ENCODE peak calls at places on chromosomes 11 and 22, in eight cellular contexts. Y is heart right ventricle, X is transverse colon, Z is testis, I is mucosa of descending colon, H is PC-9, J is body of pancreas, O is fibroblast of mammary gland. K is an unnamed sample.

GRCh38 chr11:11000546-11001283 is 142.9 kb upstream of the ZBED5 start:
- DNase-seq in Y (no peak), X (peak; percentile 47), Z (no peak), I (peak; percentile 46), H (no peak), J (no peak), O (no peak), K (no peak)

GRCh38 chr11:62501432-62501891 is 45.1 kb downstream of the AHNAK start:
- DNase-seq in Y (peak; percentile 57), X (no peak), Z (peak; percentile 78), I (no peak), H (no peak), J (peak; percentile 44), O (no peak), K (peak; percentile 24)

GRCh38 chr22:35883028-35883620 is 145.5 kb downstream of the RBFOX2 start:
- DNase-seq in Y (no peak), X (no peak), Z (no peak), I (no peak), H (peak; percentile 32), J (peak; percentile 17), O (peak; percentile 67), K (no peak)

GRCh38 chr11:132855516-132855915 is 676.8 kb downstream of the OPCML start:
- DNase-seq in Y (no peak), X (no peak), Z (no peak), I (no peak), H (no peak), J (no peak), O (no peak), K (no peak)

GRCh38 chr22:50599816-50600454 is 658 bp upstream of the MAPK8IP2 start:
- DNase-seq in Y (peak; percentile 68), X (peak; percentile 49), Z (peak; percentile 70), I (peak; percentile 69), H (peak; percentile 61), J (peak; percentile 66), O (no peak), K (peak; percentile 47)

GRCh38 chr22:24426436-24426835 is 963 bp upstream of the ADORA2A start:
- DNase-seq in Y (no peak), X (no peak), Z (no peak), I (no peak), H (no peak), J (no peak), O (no peak), K (no peak)

GRCh38 chr11:12664410-12664809 is 9.8 kb upstream of the TEAD1 start:
- DNase-seq in Y (no peak), X (no peak), Z (no peak), I (no peak), H (no peak), J (no peak), O (no peak), K (no peak)

GRCh38 chr11:62574363-62575057 is 819 bp upstream of the EEF1G start:
- DNase-seq in Y (peak; percentile 53), X (peak; percentile 41), Z (peak; percentile 58), I (peak; percentile 52), H (no peak), J (peak; percentile 38), O (no peak), K (no peak)

GRCh38 chr22:49513358-49513851 is 314.3 kb downstream of the BRD1 start:
- DNase-seq in Y (no peak), X (no peak), Z (no peak), I (no peak), H (no peak), J (no peak), O (no peak), K (no peak)

GRCh38 chr22:26648011-26648497 is 9.3 kb upstream of the MIAT start:
- DNase-seq in Y (no peak), X (peak; percentile 22), Z (no peak), I (no peak), H (no peak), J (no peak), O (no peak), K (peak; percentile 95)

GRCh38 chr11:61553373-61554171 is 27.3 kb downstream of the SYT7 start:
- DNase-seq in Y (no peak), X (no peak), Z (no peak), I (no peak), H (no peak), J (no peak), O (no peak), K (peak; percentile 65)

GRCh38 chr11:4455439-4455838 is 6.3 kb downstream of the OR52K2 start:
- DNase-seq in Y (no peak), X (no peak), Z (no peak), I (peak; percentile 14), H (no peak), J (no peak), O (no peak), K (no peak)

GRCh38 chr11:131681875-131682274 is 311.5 kb downstream of the NTM start:
- DNase-seq in Y (no peak), X (no peak), Z (no peak), I (no peak), H (no peak), J (no peak), O (no peak), K (no peak)

GRCh38 chr22:43208703-43209522 is 22.0 kb upstream of the TTLL12 start:
- DNase-seq in Y (no peak), X (no peak), Z (no peak), I (no peak), H (no peak), J (no peak), O (no peak), K (no peak)

GRCh38 chr11:126479178-126479930 is 123.9 kb downstream of the ST3GAL4 start:
- DNase-seq in Y (no peak), X (no peak), Z (no peak), I (no peak), H (no peak), J (no peak), O (no peak), K (no peak)

GRCh38 chr11:130180491-130180890 is 20.9 kb downstream of the ST14 start:
- DNase-seq in Y (no peak), X (no peak), Z (no peak), I (no peak), H (no peak), J (no peak), O (peak; percentile 56), K (no peak)

GRCh38 chr11:128399186-128399585 is 188.2 kb downstream of the ETS1 start:
- DNase-seq in Y (no peak), X (no peak), Z (no peak), I (no peak), H (no peak), J (no peak), O (peak; percentile 77), K (no peak)

GRCh38 chr11:57426439-57426753 is 525 bp downstream of the SLC43A3 start:
- DNase-seq in Y (no peak), X (no peak), Z (no peak), I (no peak), H (peak; percentile 18), J (peak; percentile 48), O (no peak), K (no peak)

GRCh38 chr22:46068908-46069481 is 81.3 kb upstream of the PPARA start:
- DNase-seq in Y (peak; percentile 22), X (peak; percentile 36), Z (peak; percentile 22), I (no peak), H (peak; percentile 16), J (peak; percentile 44), O (peak; percentile 86), K (peak; percentile 7)

GRCh38 chr22:28112548-28113043 is 193.5 kb upstream of the PITPNB start:
- DNase-seq in Y (peak; percentile 48), X (no peak), Z (peak; percentile 35), I (peak; percentile 16), H (no peak), J (peak; percentile 56), O (peak; percentile 60), K (no peak)
- TF ChIP-seq CTCF in Y (peak; percentile 48), X (peak; percentile 39), Z (peak; percentile 54), I (peak; percentile 17), H (peak; percentile 61), J (peak; percentile 44), O (peak; percentile 48), K (peak; percentile 68)

DNA sequence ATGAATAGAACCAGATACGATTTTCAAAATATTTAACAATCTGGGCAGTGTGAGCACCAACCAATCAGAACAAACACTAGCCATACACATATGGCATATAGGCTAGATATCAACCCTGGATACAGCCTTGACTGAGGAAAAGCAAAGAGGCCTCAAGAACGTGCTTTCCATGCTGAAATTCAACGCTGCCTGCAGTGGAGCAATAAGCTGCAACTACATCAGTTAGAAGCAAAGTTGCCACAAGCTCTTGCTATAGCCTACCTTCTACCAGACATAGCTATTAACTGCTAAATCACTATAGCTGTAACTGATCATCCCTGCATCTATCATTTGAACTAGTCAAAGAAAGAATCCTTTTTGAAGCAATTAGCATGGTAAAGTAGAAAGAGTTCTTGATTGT is 42.5 kb downstream of the DENND5A start:
- DNase-seq in Y (no peak), X (no peak), Z (no peak), I (no peak), H (no peak), J (no peak), O (no peak), K (no peak)
- TF ChIP-seq CTCF in Y (no peak), X (no peak), Z (no peak), I (no peak), H (no peak), J (no peak), O (no peak), K (no peak)

DNA sequence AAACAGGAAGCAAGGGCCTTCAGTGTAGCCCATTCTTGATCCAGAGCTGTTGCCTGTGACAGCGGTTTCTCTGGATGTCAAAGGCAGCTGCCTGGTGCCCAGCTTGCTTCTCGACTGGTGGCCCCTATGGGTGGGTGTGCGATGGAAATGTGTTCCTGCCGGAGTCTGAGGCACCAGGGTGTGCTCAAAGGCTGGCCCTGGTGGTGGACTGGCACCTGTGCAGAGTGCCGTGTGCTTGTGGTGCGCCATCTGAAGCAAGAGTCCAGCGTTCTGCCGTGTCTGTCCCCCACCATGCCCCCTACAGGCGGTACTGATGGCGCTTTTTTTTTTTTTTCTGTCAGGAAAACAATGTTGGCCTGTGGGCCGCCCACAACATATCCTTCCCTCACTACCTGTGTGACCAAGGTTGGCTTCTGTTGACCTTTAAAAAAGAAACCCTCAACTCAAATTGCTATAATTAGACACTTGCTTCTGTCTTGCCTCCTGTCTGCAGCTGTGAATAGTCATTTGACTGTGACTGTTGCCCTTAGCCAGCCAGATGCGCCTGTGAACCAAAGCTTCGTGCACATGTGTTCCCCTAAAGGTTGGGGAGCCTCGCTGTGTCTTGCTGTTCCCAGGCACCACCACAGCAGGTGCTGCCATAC is 4.7 kb upstream of the RANBP1 start:
- DNase-seq in Y (peak; percentile 9), X (no peak), Z (no peak), I (no peak), H (no peak), J (no peak), O (peak; percentile 38), K (peak; percentile 42)
- TF ChIP-seq CTCF in Y (peak; percentile 23), X (no peak), Z (peak; percentile 37), I (no peak), H (no peak), J (peak; percentile 8), O (peak; percentile 47), K (peak; percentile 71)

GRCh38 chr11:58923300-58923788 is 15.9 kb upstream of the GLYATL1 start:
- DNase-seq in Y (no peak), X (peak; percentile 21), Z (no peak), I (peak; percentile 20), H (peak; percentile 2), J (peak; percentile 17), O (peak; percentile 41), K (no peak)
- TF ChIP-seq CTCF in Y (peak; percentile 22), X (peak; percentile 21), Z (peak; percentile 21), I (no peak), H (no peak), J (peak; percentile 16), O (peak; percentile 20), K (no peak)